ENCODE peak calls at places on chromosomes 2 and 18, in five cellular contexts. O is anterior cingulate cortex, R is GM13976, J is hepatic stellate cell, T is posterior cingulate gyrus. B is an unnamed sample.

GRCh38 chr2:209321076-209321475 is 102.8 kb upstream of the MAP2 start:
- DNase-seq in O (no peak), R (no peak), J (no peak), T (no peak), B (no peak)

GRCh38 chr2:75716406-75716805 is 5.7 kb upstream of the GCFC2 start:
- DNase-seq in O (no peak), R (no peak), J (peak), T (no peak), B (no peak)

GRCh38 chr2:207251573-207252192 is 85.9 kb upstream of the KLF7 start:
- DNase-seq in O (no peak), R (no peak), J (no peak), T (no peak), B (no peak)

GRCh38 chr18:78080761-78081160 is 831.1 kb downstream of the GALR1 start:
- DNase-seq in O (no peak), R (no peak), J (no peak), T (no peak), B (no peak)

GRCh38 chr2:64471616-64472015 is 17.7 kb downstream of the LGALSL start:
- DNase-seq in O (no peak), R (no peak), J (no peak), T (no peak), B (no peak)

GRCh38 chr2:152822669-152823068 is 104.2 kb downstream of the ARL6IP6 start:
- DNase-seq in O (no peak), R (no peak), J (no peak), T (no peak), B (no peak)

GRCh38 chr2:196801578-196801977 is 2.1 kb upstream of the GTF3C3 start:
- DNase-seq in O (no peak), R (no peak), J (no peak), T (no peak), B (no peak)

GRCh38 chr2:229712125-229712524 is 2.2 kb downstream of the DNER start:
- DNase-seq in O (no peak), R (no peak), J (no peak), T (no peak), B (no peak)

GRCh38 chr18:8754995-8755955 is 49.9 kb downstream of the MTCL1 start:
- DNase-seq in O (no peak), R (no peak), J (peak), T (no peak), B (no peak)

GRCh38 chr2:85396531-85397470 is 13.4 kb downstream of the CAPG start:
- DNase-seq in O (no peak), R (peak), J (no peak), T (no peak), B (no peak)

GRCh38 chr18:64872710-64873458 is 724.0 kb upstream of the LINC00305 start:
- DNase-seq in O (no peak), R (no peak), J (no peak), T (no peak), B (no peak)

GRCh38 chr2:156399224-156399949 is 36.8 kb upstream of the GPD2 start:
- DNase-seq in O (no peak), R (no peak), J (no peak), T (no peak), B (no peak)

GRCh38 chr2:164243315-164243714 is 378.0 kb downstream of the GRB14 start:
- DNase-seq in O (no peak), R (no peak), J (no peak), T (no peak), B (no peak)

GRCh38 chr2:158297120-158297519 is 159.4 kb downstream of the CCDC148 start:
- DNase-seq in O (no peak), R (no peak), J (no peak), T (no peak), B (no peak)

GRCh38 chr2:69890881-69891280 is 2.9 kb upstream of the SNRNP27 start:
- DNase-seq in O (no peak), R (no peak), J (no peak), T (no peak), B (no peak)

GRCh38 chr2:120227111-120227991 is 4.2 kb upstream of the TMEM185B start:
- DNase-seq in O (no peak), R (no peak), J (no peak), T (no peak), B (no peak)

GRCh38 chr2:173456960-173457359 is 102.3 kb downstream of the CDCA7 start:
- DNase-seq in O (no peak), R (no peak), J (no peak), T (no peak), B (no peak)

GRCh38 chr2:233354971-233355574 is 779 bp downstream of the DGKD start:
- DNase-seq in O (no peak), R (peak), J (peak), T (no peak), B (no peak)

GRCh38 chr18:43277164-43277600 is at the start of gene SYT4:
- DNase-seq in O (peak), R (no peak), J (peak), T (peak), B (no peak)

GRCh38 chr18:2515908-2516625 is 55.2 kb downstream of the METTL4 start:
- DNase-seq in O (no peak), R (peak), J (peak), T (no peak), B (no peak)